ENCODE peak calls at places on chromosomes 1 and 21, in six cellular contexts. P, V, N, Q, U and X are unnamed samples.
A peak's percentile ranks its signal among the peaks of the same experiment; 100 is the strongest.

GRCh38 chr1:235843458-235843857 is 23.2 kb downstream of the LYST start:
- DNase-seq in P (no peak), V (no peak), N (no peak), Q (peak; percentile 59), U (peak; percentile 46), X (no peak)

GRCh38 chr1:151371340-151371739 is 1.2 kb downstream of the SELENBP1 start:
- DNase-seq in P (no peak), V (no peak), N (peak; percentile 34), Q (peak; percentile 69), U (no peak), X (no peak)

GRCh38 chr1:108154323-108154722 is 45.8 kb downstream of the SLC25A24 start:
- DNase-seq in P (no peak), V (no peak), N (no peak), Q (no peak), U (no peak), X (no peak)

GRCh38 chr1:10867914-10868598 is 71.6 kb upstream of the CASZ1 start:
- DNase-seq in P (no peak), V (no peak), N (no peak), Q (no peak), U (peak; percentile 65), X (no peak)

GRCh38 chr1:59596432-59596831 is 218.3 kb upstream of the HOOK1 start:
- DNase-seq in P (no peak), V (no peak), N (no peak), Q (peak; percentile 81), U (no peak), X (peak; percentile 99)

GRCh38 chr1:32539584-32540571 is 651 bp downstream of the ZBTB8A start:
- DNase-seq in P (no peak), V (peak; percentile 51), N (no peak), Q (peak; percentile 49), U (no peak), X (no peak)

GRCh38 chr1:30523055-30524020 is 200.0 kb downstream of the MATN1 start:
- DNase-seq in P (no peak), V (no peak), N (no peak), Q (peak; percentile 94), U (no peak), X (no peak)

GRCh38 chr1:67956096-67956495 is 94.3 kb downstream of the DIRAS3 start:
- DNase-seq in P (no peak), V (no peak), N (no peak), Q (no peak), U (no peak), X (no peak)

GRCh38 chr1:9009438-9010366 is 16.5 kb downstream of the SLC2A7 start:
- DNase-seq in P (peak; percentile 11), V (no peak), N (no peak), Q (peak; percentile 12), U (no peak), X (no peak)

GRCh38 chr1:233114159-233114558 is 163.7 kb downstream of the NTPCR start:
- DNase-seq in P (no peak), V (no peak), N (no peak), Q (peak; percentile 24), U (no peak), X (no peak)

GRCh38 chr1:240242601-240243144 is 151.0 kb downstream of the FMN2 start:
- DNase-seq in P (no peak), V (no peak), N (no peak), Q (peak; percentile 88), U (no peak), X (no peak)

GRCh38 chr1:240824238-240824637 is 212.3 kb upstream of the GREM2 start:
- DNase-seq in P (no peak), V (no peak), N (no peak), Q (no peak), U (no peak), X (no peak)

GRCh38 chr1:20410555-20410954 is 75.5 kb downstream of the CAMK2N1 start:
- DNase-seq in P (no peak), V (no peak), N (no peak), Q (peak; percentile 25), U (no peak), X (no peak)

GRCh38 chr21:35254006-35254751 is 205.1 kb upstream of the RUNX1 start:
- DNase-seq in P (no peak), V (no peak), N (no peak), Q (peak; percentile 95), U (no peak), X (no peak)